ENCODE peak calls at places on chromosomes 16 and 17, in nine cellular contexts. J is stomach, T is transverse colon, C is suprapubic skin, B is GM12878, P is ovary, K is H1, A is K562, F is sigmoid colon. I is an unnamed sample.

GRCh38 chr17:1539811-1540210 is 22.8 kb downstream of the PITPNA start:
- DNase-seq in J (no peak), T (no peak), C (no peak), B (no peak), P (no peak), K (no peak), A (no peak), F (no peak), I (no peak)

GRCh38 chr17:1779571-1780074 is 17.8 kb downstream of the SERPINF1 start:
- DNase-seq in J (peak; percentile 61), T (peak; percentile 73), C (peak; percentile 93), B (no peak), P (peak; percentile 92), K (no peak), A (no peak), F (peak; percentile 93), I (peak; percentile 97)

GRCh38 chr17:60248618-60249516 is 99.1 kb downstream of the CA4 start:
- DNase-seq in J (no peak), T (no peak), C (no peak), B (no peak), P (no peak), K (no peak), A (no peak), F (no peak), I (no peak)

GRCh38 chr16:1088295-1089170 is 7.5 kb downstream of the C1QTNF8 start:
- DNase-seq in J (peak; percentile 43), T (no peak), C (no peak), B (no peak), P (no peak), K (no peak), A (no peak), F (no peak), I (no peak)

GRCh38 chr16:50697881-50698767 is 4.7 kb downstream of the NOD2 start:
- DNase-seq in J (peak; percentile 40), T (peak; percentile 40), C (no peak), B (peak; percentile 65), P (peak; percentile 25), K (no peak), A (no peak), F (no peak), I (no peak)

GRCh38 chr17:4512156-4513112 is 13.8 kb downstream of the SPNS2 start:
- DNase-seq in J (no peak), T (no peak), C (no peak), B (no peak), P (no peak), K (no peak), A (no peak), F (peak; percentile 46), I (no peak)

GRCh38 chr16:8920676-8921625 is 38.8 kb downstream of the LITAFD start:
- DNase-seq in J (no peak), T (no peak), C (no peak), B (no peak), P (no peak), K (no peak), A (no peak), F (no peak), I (no peak)

GRCh38 chr17:78939615-78940014 is 14.4 kb upstream of the TIMP2 start:
- DNase-seq in J (no peak), T (no peak), C (no peak), B (no peak), P (no peak), K (no peak), A (no peak), F (peak; percentile 64), I (no peak)

GRCh38 chr17:10144456-10144855 is 54.0 kb downstream of the GAS7 start:
- DNase-seq in J (no peak), T (no peak), C (no peak), B (no peak), P (no peak), K (no peak), A (no peak), F (no peak), I (no peak)

GRCh38 chr16:73126453-73126853 is 78.5 kb upstream of the ZFHX3 start:
- DNase-seq in J (no peak), T (no peak), C (no peak), B (no peak), P (no peak), K (no peak), A (no peak), F (peak; percentile 80), I (no peak)

GRCh38 chr16:67179421-67180080 is 4.2 kb downstream of the MATCAP1 start:
- DNase-seq in J (no peak), T (no peak), C (no peak), B (no peak), P (no peak), K (no peak), A (no peak), F (no peak), I (no peak)

GRCh38 chr17:42586514-42587230 is 9.1 kb upstream of the PSMC3IP start:
- DNase-seq in J (no peak), T (no peak), C (no peak), B (no peak), P (no peak), K (no peak), A (no peak), F (no peak), I (no peak)

GRCh38 chr17:42579794-42580551 is 2.4 kb upstream of the PSMC3IP start:
- DNase-seq in J (no peak), T (no peak), C (no peak), B (no peak), P (no peak), K (no peak), A (no peak), F (no peak), I (no peak)

GRCh38 chr17:42581744-42582270 is 4.3 kb upstream of the PSMC3IP start:
- DNase-seq in J (no peak), T (no peak), C (no peak), B (no peak), P (no peak), K (no peak), A (no peak), F (no peak), I (no peak)

GRCh38 chr17:42585353-42585752 is 7.8 kb upstream of the PSMC3IP start:
- DNase-seq in J (no peak), T (no peak), C (no peak), B (no peak), P (no peak), K (no peak), A (no peak), F (no peak), I (no peak)

GRCh38 chr17:42584880-42585279 is 7.4 kb upstream of the PSMC3IP start:
- DNase-seq in J (no peak), T (no peak), C (no peak), B (no peak), P (no peak), K (no peak), A (no peak), F (no peak), I (no peak)
- H3K36me3 ChIP-seq in J (peaks cover 97% of the 10 kb centered on the region), T (peaks cover 49% of the 10 kb centered on the region), C (peaks cover 86% of the 10 kb centered on the region), B (peaks cover 30% of the 10 kb centered on the region), P (no peaks in the 10 kb centered on the region), K (peaks cover 36% of the 10 kb centered on the region), A (peaks cover 91% of the 10 kb centered on the region), F (peaks cover 100% of the 10 kb centered on the region), I (peaks cover 4% of the 10 kb centered on the region)

DNA sequence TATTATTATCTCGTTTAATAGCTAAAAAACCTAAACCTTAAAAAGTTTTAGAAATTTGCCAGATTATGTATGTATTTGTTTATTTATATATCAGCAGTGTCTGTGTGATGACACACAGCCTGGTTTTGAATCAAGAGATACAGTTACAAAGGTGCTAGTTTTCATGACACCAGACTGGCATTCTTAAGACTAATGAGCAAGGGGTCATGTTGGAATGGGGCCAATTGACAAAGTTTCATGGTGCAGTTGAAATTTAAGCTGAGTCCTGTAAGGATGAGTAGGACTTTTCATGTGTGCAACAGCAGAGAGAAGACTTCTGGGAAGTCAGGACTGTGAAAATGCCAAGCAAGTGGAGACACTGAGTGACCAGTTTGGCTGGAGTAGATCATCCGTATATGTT is 3.2 kb upstream of the KRT10 start:
- DNase-seq in J (no peak), T (no peak), C (no peak), B (no peak), P (no peak), K (no peak), A (no peak), F (no peak), I (no peak)
- TF ChIP-seq CTCF in J (no peak), T (no peak), C (no peak), B (no peak), P (no peak), K (no peak), A (no peak), F (no peak), I (no peak)

GRCh38 chr17:75242461-75243042 is 18.9 kb downstream of the GGA3 start:
- DNase-seq in J (no peak), T (peak; percentile 37), C (no peak), B (no peak), P (no peak), K (no peak), A (no peak), F (no peak), I (no peak)
- TF ChIP-seq EP300 in J (no peak), T (no peak), C (no peak), B (no peak), P (no peak), K (no peak), A (no peak), F (no peak), I (no peak)

GRCh38 chr16:84065536-84066132 is 23.0 kb upstream of the SLC38A8 start:
- DNase-seq in J (peak; percentile 53), T (peak; percentile 46), C (no peak), B (no peak), P (no peak), K (no peak), A (peak; percentile 70), F (no peak), I (no peak)
- H3K36me3 ChIP-seq in J (peaks cover 100% of the 10 kb centered on the region), T (peaks cover 86% of the 10 kb centered on the region), C (peaks cover 96% of the 10 kb centered on the region), B (peaks cover 30% of the 10 kb centered on the region), P (no peaks in the 10 kb centered on the region), K (peaks cover 41% of the 10 kb centered on the region), A (peaks cover 92% of the 10 kb centered on the region), F (peaks cover 99% of the 10 kb centered on the region), I (peaks cover 99% of the 10 kb centered on the region)

GRCh38 chr17:40422990-40423611 is 5.4 kb upstream of the TOP2A start:
- DNase-seq in J (no peak), T (no peak), C (no peak), B (no peak), P (no peak), K (peak; percentile 73), A (peak; percentile 56), F (no peak), I (no peak)
- TF ChIP-seq CTCF in J (no peak), T (no peak), C (no peak), B (no peak), P (no peak), K (peak; percentile 16), A (peak; percentile 43), F (no peak), I (no peak)